ENCODE peak calls at places on chromosomes 5 and 9, in seven cellular contexts. One of them, this sample, is unnamed.

GRCh38 chr5:6583049-6583880 is 49.6 kb downstream of the NSUN2 start:
- DNase-seq in endothelial cell: peak
- DNase-seq in vagina: peak
- DNase-seq in ovary: peak
- DNase-seq in nephron progenitor cell: peak
- DNase-seq in fibroblast of lung: peak
- DNase-seq in GM12878: no peak
- DNase-seq in this sample: no peak

GRCh38 chr5:2191972-2192371 is 309.2 kb upstream of the IRX4 start:
- DNase-seq in endothelial cell: no peak
- DNase-seq in vagina: no peak
- DNase-seq in ovary: no peak
- DNase-seq in nephron progenitor cell: no peak
- DNase-seq in fibroblast of lung: no peak
- DNase-seq in GM12878: no peak
- DNase-seq in this sample: no peak

GRCh38 chr9:35287986-35288515 is 126.2 kb downstream of the UNC13B start:
- DNase-seq in endothelial cell: no peak
- DNase-seq in vagina: no peak
- DNase-seq in ovary: no peak
- DNase-seq in nephron progenitor cell: no peak
- DNase-seq in fibroblast of lung: no peak
- DNase-seq in GM12878: no peak
- DNase-seq in this sample: no peak

GRCh38 chr5:133930061-133930823 is 38.2 kb downstream of the C5orf15 start:
- DNase-seq in endothelial cell: no peak
- DNase-seq in vagina: no peak
- DNase-seq in ovary: no peak
- DNase-seq in nephron progenitor cell: peak
- DNase-seq in fibroblast of lung: peak
- DNase-seq in GM12878: no peak
- DNase-seq in this sample: no peak

GRCh38 chr9:25205285-25205684 is 473.0 kb downstream of the TUSC1 start:
- DNase-seq in endothelial cell: no peak
- DNase-seq in vagina: no peak
- DNase-seq in ovary: no peak
- DNase-seq in nephron progenitor cell: no peak
- DNase-seq in fibroblast of lung: no peak
- DNase-seq in GM12878: no peak
- DNase-seq in this sample: no peak

GRCh38 chr5:7392401-7393024 is 3.4 kb upstream of the ADCY2 start:
- DNase-seq in endothelial cell: peak
- DNase-seq in vagina: no peak
- DNase-seq in ovary: peak
- DNase-seq in nephron progenitor cell: peak
- DNase-seq in fibroblast of lung: peak
- DNase-seq in GM12878: no peak
- DNase-seq in this sample: no peak

GRCh38 chr5:137073192-137073591 is 425.9 kb downstream of the SPOCK1 start:
- DNase-seq in endothelial cell: no peak
- DNase-seq in vagina: no peak
- DNase-seq in ovary: no peak
- DNase-seq in nephron progenitor cell: no peak
- DNase-seq in fibroblast of lung: peak
- DNase-seq in GM12878: no peak
- DNase-seq in this sample: no peak

GRCh38 chr9:134136117-134136996 is 475 bp downstream of the WDR5 start:
- DNase-seq in endothelial cell: peak
- DNase-seq in vagina: no peak
- DNase-seq in ovary: peak
- DNase-seq in nephron progenitor cell: peak
- DNase-seq in fibroblast of lung: peak
- DNase-seq in GM12878: no peak
- DNase-seq in this sample: no peak

GRCh38 chr5:127080001-127080478 is 6.7 kb upstream of the C5orf63 start:
- DNase-seq in endothelial cell: no peak
- DNase-seq in vagina: no peak
- DNase-seq in ovary: no peak
- DNase-seq in nephron progenitor cell: peak
- DNase-seq in fibroblast of lung: no peak
- DNase-seq in GM12878: no peak
- DNase-seq in this sample: no peak

GRCh38 chr9:126939821-126940221 is 25.2 kb downstream of the RALGPS1 start:
- DNase-seq in endothelial cell: no peak
- DNase-seq in vagina: no peak
- DNase-seq in ovary: no peak
- DNase-seq in nephron progenitor cell: no peak
- DNase-seq in fibroblast of lung: no peak
- DNase-seq in GM12878: no peak
- DNase-seq in this sample: no peak

GRCh38 chr9:32378993-32379729 is 5.3 kb upstream of the ACO1 start:
- DNase-seq in endothelial cell: peak
- DNase-seq in vagina: no peak
- DNase-seq in ovary: peak
- DNase-seq in nephron progenitor cell: peak
- DNase-seq in fibroblast of lung: peak
- DNase-seq in GM12878: peak
- DNase-seq in this sample: no peak

GRCh38 chr9:4742246-4742645 is 1.2 kb upstream of the AK3 start:
- DNase-seq in endothelial cell: no peak
- DNase-seq in vagina: no peak
- DNase-seq in ovary: no peak
- DNase-seq in nephron progenitor cell: no peak
- DNase-seq in fibroblast of lung: no peak
- DNase-seq in GM12878: no peak
- DNase-seq in this sample: no peak

GRCh38 chr5:66863343-66864170 is 267.4 kb downstream of the MAST4 start:
- DNase-seq in endothelial cell: no peak
- DNase-seq in vagina: no peak
- DNase-seq in ovary: no peak
- DNase-seq in nephron progenitor cell: no peak
- DNase-seq in fibroblast of lung: peak
- DNase-seq in GM12878: no peak
- DNase-seq in this sample: no peak

GRCh38 chr5:146440348-146440747 is 6.8 kb upstream of the TCERG1 start:
- DNase-seq in endothelial cell: no peak
- DNase-seq in vagina: no peak
- DNase-seq in ovary: no peak
- DNase-seq in nephron progenitor cell: no peak
- DNase-seq in fibroblast of lung: no peak
- DNase-seq in GM12878: no peak
- DNase-seq in this sample: no peak

DNA sequence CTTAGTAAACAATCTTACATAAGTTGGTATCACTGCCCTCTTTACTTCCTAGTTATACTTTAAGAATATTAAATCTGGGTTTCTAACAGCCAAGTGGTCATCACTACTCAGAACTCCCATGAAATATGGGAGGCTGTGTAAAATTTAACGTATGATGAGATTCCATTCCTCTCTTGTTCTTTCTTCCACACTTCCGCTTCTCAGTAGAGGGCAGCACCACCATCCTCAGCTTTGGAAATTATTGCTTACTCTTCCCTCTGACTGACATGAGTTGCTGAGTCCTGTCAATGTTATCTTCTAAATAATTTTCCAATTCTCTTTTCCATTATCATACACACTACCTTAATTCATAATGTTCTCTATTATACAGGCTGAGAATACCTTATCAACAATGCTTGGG is 194.0 kb downstream of the RFX3 start:
- DNase-seq in endothelial cell: no peak
- DNase-seq in vagina: no peak
- DNase-seq in ovary: no peak
- DNase-seq in nephron progenitor cell: no peak
- DNase-seq in fibroblast of lung: no peak
- DNase-seq in GM12878: no peak
- DNase-seq in this sample: no peak
- TF ChIP-seq CTCF in endothelial cell: no peak
- TF ChIP-seq CTCF in vagina: no peak
- TF ChIP-seq CTCF in ovary: no peak
- TF ChIP-seq CTCF in nephron progenitor cell: peak
- TF ChIP-seq CTCF in fibroblast of lung: peak
- TF ChIP-seq CTCF in GM12878: peak
- TF ChIP-seq CTCF in this sample: peak

GRCh38 chr5:180803181-180804128 is 849 bp upstream of the MGAT1 start:
- DNase-seq in endothelial cell: peak
- DNase-seq in vagina: no peak
- DNase-seq in ovary: peak
- DNase-seq in nephron progenitor cell: no peak
- DNase-seq in fibroblast of lung: no peak
- DNase-seq in GM12878: peak
- DNase-seq in this sample: peak
- TF ChIP-seq CTCF in endothelial cell: no peak
- TF ChIP-seq CTCF in vagina: no peak
- TF ChIP-seq CTCF in ovary: no peak
- TF ChIP-seq CTCF in nephron progenitor cell: no peak
- TF ChIP-seq CTCF in fibroblast of lung: peak
- TF ChIP-seq CTCF in GM12878: no peak
- TF ChIP-seq CTCF in this sample: no peak

DNA sequence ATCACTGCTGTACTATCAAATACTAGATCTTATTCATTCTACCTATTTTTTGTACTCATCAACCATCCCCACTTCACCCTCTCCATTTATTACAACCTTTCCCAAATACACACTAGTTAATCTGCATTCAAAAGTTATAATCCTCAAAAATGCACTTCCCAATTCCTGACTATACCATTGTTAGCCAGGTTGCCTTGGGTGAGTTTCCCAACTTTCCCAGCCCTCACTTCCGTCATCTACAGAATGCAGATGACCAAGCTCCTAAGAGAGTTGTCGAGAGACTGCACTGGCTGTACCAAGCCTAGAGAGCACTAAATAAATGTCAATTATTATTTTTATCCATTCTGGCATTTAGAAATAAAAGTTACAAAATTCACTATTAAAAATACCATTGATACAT is 11.5 kb downstream of the PLPP1 start:
- DNase-seq in endothelial cell: no peak
- DNase-seq in vagina: no peak
- DNase-seq in ovary: no peak
- DNase-seq in nephron progenitor cell: no peak
- DNase-seq in fibroblast of lung: no peak
- DNase-seq in GM12878: no peak
- DNase-seq in this sample: no peak
- TF ChIP-seq CTCF in endothelial cell: no peak
- TF ChIP-seq CTCF in vagina: no peak
- TF ChIP-seq CTCF in ovary: no peak
- TF ChIP-seq CTCF in nephron progenitor cell: no peak
- TF ChIP-seq CTCF in fibroblast of lung: no peak
- TF ChIP-seq CTCF in GM12878: no peak
- TF ChIP-seq CTCF in this sample: no peak

DNA sequence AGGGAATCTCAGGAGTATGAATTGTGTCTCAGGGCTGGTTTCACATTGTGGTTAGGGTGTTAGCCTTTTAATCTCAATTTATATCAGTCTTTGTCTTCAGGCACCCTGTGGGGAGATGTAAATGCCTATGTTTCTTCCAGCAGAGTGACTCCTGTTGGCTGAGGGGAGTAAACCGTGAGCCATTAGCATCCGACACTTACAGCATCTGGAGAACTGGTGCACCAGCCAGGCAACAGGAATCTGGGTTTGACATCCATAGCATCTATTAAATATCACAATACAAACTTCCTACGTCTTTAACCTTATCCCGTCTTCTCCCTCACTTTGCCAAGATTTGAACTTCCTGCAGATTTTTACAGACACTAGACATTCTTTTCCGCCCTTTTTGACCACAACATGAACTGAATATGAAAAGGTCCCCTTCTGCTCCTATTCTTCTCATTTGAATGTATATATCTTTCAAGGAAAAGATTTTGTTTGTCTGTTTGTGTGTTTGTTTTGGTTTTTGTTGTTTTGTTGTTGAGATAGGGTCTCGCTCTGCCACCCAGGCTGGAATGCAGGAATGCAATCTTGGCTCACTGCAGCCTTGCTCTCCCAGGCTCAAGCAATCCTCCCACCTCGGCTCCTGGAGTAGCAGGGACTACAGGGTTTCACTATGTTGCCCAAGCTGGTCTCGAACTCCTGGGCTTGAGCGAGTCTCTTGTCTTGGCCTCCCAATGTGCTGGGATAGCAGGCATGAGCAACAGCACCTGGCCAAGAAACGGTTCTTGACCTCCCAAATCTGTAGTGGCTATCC is 626.2 kb downstream of the TLR4 start:
- DNase-seq in endothelial cell: no peak
- DNase-seq in vagina: no peak
- DNase-seq in ovary: no peak
- DNase-seq in nephron progenitor cell: no peak
- DNase-seq in fibroblast of lung: peak
- DNase-seq in GM12878: no peak
- DNase-seq in this sample: no peak
- TF ChIP-seq CTCF in endothelial cell: no peak
- TF ChIP-seq CTCF in vagina: no peak
- TF ChIP-seq CTCF in ovary: no peak
- TF ChIP-seq CTCF in nephron progenitor cell: no peak
- TF ChIP-seq CTCF in fibroblast of lung: no peak
- TF ChIP-seq CTCF in GM12878: no peak
- TF ChIP-seq CTCF in this sample: no peak

DNA sequence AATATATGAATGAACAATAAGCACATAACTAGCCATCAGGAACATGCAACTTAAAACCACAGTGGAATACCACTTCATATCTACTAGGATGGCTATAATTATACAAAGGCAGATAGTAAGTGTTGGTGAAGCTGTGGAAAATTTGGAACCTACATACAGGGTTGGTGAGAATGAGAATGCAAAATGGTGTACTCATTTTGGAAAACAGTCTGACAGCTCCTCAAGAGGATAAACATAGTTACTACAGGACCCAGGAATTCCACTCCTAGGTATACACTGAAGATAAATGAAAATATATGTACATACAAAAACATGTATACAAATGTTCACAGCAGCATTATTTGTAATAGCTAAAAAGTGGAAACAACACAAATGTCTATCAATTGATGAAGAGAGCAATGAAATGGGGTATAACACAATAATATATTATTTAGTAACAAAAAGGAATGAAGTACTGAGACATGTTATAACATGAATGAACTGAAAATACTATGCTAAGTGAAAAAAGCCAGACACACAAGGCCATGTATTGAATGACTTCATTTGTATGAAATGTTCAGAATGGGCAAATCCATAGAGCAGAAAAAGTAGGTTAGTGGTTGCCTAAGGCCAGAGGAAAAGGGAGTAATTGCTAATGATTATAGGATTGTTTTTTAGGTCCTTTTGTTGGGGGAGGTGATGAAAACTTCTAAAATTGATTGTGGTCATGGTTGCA is 31.2 kb upstream of the CDK5RAP2 start:
- DNase-seq in endothelial cell: no peak
- DNase-seq in vagina: no peak
- DNase-seq in ovary: no peak
- DNase-seq in nephron progenitor cell: no peak
- DNase-seq in fibroblast of lung: no peak
- DNase-seq in GM12878: no peak
- DNase-seq in this sample: no peak
- TF ChIP-seq CTCF in endothelial cell: peak
- TF ChIP-seq CTCF in vagina: no peak
- TF ChIP-seq CTCF in ovary: no peak
- TF ChIP-seq CTCF in nephron progenitor cell: peak
- TF ChIP-seq CTCF in fibroblast of lung: peak
- TF ChIP-seq CTCF in GM12878: no peak
- TF ChIP-seq CTCF in this sample: peak

GRCh38 chr9:109063765-109064164 is 50.5 kb upstream of the CTNNAL1 start:
- DNase-seq in endothelial cell: no peak
- DNase-seq in vagina: no peak
- DNase-seq in ovary: no peak
- DNase-seq in nephron progenitor cell: no peak
- DNase-seq in fibroblast of lung: peak
- DNase-seq in GM12878: no peak
- DNase-seq in this sample: no peak
- TF ChIP-seq CTCF in endothelial cell: no peak
- TF ChIP-seq CTCF in vagina: no peak
- TF ChIP-seq CTCF in ovary: no peak
- TF ChIP-seq CTCF in nephron progenitor cell: no peak
- TF ChIP-seq CTCF in fibroblast of lung: no peak
- TF ChIP-seq CTCF in GM12878: no peak
- TF ChIP-seq CTCF in this sample: no peak